ENCODE peak calls at places on chromosomes 6 and 20, in seven cellular contexts. E, M, O, X, Z, D and H are unnamed samples.

GRCh38 chr6:33787336-33787953 is 1.5 kb downstream of the LEMD2 start:
- DNase-seq in O (no peak), E (peak), X (no peak), M (no peak), Z (no peak), D (no peak), H (peak)

GRCh38 chr6:32177182-32177787 is 920 bp upstream of the RNF5 start:
- DNase-seq in M (peak), Z (peak), X (no peak), D (no peak), E (peak), O (no peak), H (no peak)

GRCh38 chr6:138814179-138814834 is 18.4 kb downstream of the ECT2L start:
- DNase-seq in M (no peak), X (no peak), E (no peak), O (no peak), D (peak), Z (no peak), H (peak)

GRCh38 chr6:90459225-90459758 is 127.6 kb downstream of the MAP3K7 start:
- DNase-seq in O (no peak), D (no peak), M (no peak), E (no peak), X (no peak), Z (no peak), H (no peak)

GRCh38 chr6:23600118-23600517 is 525.9 kb upstream of the NRSN1 start:
- DNase-seq in O (no peak), M (no peak), X (no peak), D (no peak), E (no peak), Z (no peak), H (no peak)

GRCh38 chr6:163254341-163254835 is 160.1 kb upstream of the QKI start:
- DNase-seq in Z (no peak), D (no peak), M (no peak), X (no peak), O (no peak), E (no peak), H (no peak)

GRCh38 chr6:168713839-168714238 is 272.9 kb downstream of the SMOC2 start:
- DNase-seq in X (no peak), Z (no peak), M (peak), E (peak), O (peak), D (peak), H (no peak)

GRCh38 chr6:43186706-43187105 is 4.7 kb downstream of the CUL9 start:
- DNase-seq in Z (no peak), E (no peak), X (no peak), D (no peak), M (no peak), O (no peak), H (no peak)

GRCh38 chr6:78611886-78612480 is 255.4 kb upstream of the IRAK1BP1 start:
- DNase-seq in O (no peak), E (peak), Z (no peak), X (no peak), M (peak), D (peak), H (peak)

GRCh38 chr20:62984666-62985065 is 22.1 kb downstream of the BHLHE23 start:
- DNase-seq in D (no peak), Z (no peak), E (no peak), O (no peak), M (no peak), X (no peak), H (no peak)

GRCh38 chr6:83055366-83055964 is 10.2 kb downstream of the UBE3D start:
- DNase-seq in E (peak), O (peak), M (peak), Z (peak), X (no peak), D (peak), H (peak)

GRCh38 chr20:63753381-63753780 is 13.8 kb downstream of the SLC2A4RG start:
- DNase-seq in M (no peak), E (no peak), O (no peak), Z (no peak), X (no peak), D (no peak), H (no peak)

GRCh38 chr20:57548177-57549058 is 12.5 kb upstream of the PCK1 start:
- DNase-seq in Z (no peak), E (no peak), O (no peak), M (no peak), D (no peak), X (no peak), H (no peak)

GRCh38 chr20:57539889-57540288 is 14.9 kb upstream of the CTCFL start:
- DNase-seq in D (no peak), Z (no peak), X (no peak), M (no peak), E (no peak), O (no peak), H (no peak)

GRCh38 chr6:89351632-89352328 is 742 bp downstream of the UBE2J1 start:
- DNase-seq in E (no peak), O (no peak), D (no peak), X (no peak), M (peak), Z (no peak), H (peak)

GRCh38 chr20:56859751-56860366 is 230.8 kb downstream of the TFAP2C start:
- DNase-seq in D (no peak), O (no peak), X (no peak), Z (peak), M (peak), E (no peak), H (no peak)

GRCh38 chr6:154510144-154510905 is at the start of gene CNKSR3:
- DNase-seq in Z (peak), O (peak), X (no peak), D (peak), E (peak), M (peak), H (peak)

GRCh38 chr6:105178110-105178509 is 1.7 kb downstream of the POPDC3 start:
- DNase-seq in E (no peak), X (no peak), Z (no peak), M (no peak), O (no peak), D (no peak), H (no peak)

GRCh38 chr6:108739496-108740330 is 108.5 kb upstream of the ARMC2 start:
- DNase-seq in X (no peak), D (no peak), E (no peak), O (no peak), M (no peak), Z (no peak), H (peak)

DNA sequence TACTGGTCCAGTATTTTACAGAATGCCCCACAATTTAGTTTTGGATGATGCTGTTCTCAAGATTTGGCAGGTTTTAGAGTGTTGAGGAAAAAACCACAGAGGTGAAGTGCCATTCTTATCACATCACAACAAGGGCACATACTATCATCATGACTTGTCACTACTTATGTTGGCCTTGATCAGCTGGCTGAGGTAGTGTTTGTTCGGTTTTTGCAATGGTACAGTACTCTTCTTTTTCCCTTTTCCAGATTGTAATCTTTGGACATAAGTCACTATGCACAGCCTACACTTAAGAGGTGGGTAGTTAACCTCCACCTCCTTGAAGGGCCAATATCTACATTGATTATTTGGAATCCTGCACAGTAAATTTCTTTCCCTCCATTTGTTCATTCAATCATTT is 8.8 kb downstream of the TENT5A start:
- DNase-seq in E (no peak), Z (no peak), O (no peak), D (peak), M (no peak), X (no peak), H (no peak)
- TF ChIP-seq EZH2 in E (no peak), Z (no peak), O (no peak), D (no peak), M (no peak), X (no peak), H (no peak)

DNA sequence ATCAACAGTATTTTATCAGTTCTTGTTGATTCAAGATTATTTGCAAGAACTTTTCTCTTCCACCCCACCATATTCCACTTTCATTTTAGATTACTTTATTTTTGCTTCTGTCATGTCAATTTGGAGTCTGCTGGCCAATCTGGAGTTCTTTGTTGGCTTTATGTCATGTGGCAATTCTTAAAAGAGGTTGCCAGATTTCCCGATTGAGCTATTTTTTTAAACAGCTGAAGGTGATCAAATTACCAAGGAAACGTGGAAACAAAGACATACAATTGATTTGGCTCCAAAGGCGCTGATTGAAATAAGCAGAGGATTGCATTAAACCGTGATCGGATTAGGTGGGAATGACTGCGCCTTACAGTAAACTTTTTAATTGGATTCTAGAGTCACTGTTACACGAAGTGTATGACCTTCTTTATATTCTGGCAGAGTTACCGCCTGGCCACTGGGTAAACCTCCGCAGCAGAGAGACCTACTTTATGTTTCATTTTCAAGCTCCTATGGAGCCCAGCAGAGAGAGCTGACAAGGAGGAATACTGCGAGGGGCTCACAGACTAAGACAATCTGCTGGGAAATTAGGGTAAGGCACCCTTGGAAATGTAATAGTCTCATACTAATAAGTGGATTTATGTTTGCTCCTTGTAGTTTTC is 37.9 kb downstream of the SIM1 start:
- DNase-seq in X (no peak), M (no peak), D (no peak), Z (no peak), E (no peak), O (no peak), H (no peak)
- H2AFZ ChIP-seq in X (no peak), M (peak), D (no peak), Z (peak), E (no peak), O (no peak), H (no peak)

DNA sequence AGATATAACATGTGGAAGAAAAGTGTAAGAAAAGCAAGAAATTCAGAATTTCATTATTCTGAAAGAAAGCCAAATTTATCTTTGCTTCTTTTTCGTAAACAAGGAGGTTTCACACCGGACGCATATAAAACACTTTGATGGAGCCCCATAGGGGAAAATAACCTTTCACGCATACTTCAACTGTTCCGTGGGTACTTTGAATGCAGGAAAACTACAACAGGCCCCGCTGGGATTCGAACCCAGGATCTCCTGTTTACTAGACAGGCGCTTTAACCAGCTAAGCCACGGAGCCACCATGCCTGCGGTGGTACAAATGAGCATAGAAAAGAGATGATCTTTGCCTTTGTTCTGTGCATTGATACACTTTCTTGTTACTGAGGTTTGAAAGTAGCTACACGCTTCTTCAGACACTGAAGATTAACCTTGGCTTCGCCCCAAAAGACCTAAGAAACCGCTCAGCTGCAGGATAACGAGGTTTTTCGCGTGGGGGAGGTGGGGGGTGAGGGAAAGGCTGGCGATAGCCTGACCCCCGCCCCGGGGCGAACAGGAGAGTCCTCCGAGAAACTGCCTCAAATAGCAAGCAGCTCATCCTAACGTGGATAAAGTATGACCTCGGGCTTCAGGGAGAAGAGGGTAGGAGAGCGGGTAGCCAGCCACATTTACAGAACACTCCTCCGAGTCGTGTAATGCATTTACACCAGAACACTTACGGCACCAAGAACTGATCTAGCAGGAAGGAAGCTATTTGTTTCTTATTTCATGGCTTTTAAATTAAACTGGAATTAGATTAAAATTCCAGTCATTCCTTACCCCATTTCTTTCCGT is 5.3 kb upstream of the HMGN4 start:
- DNase-seq in D (peak), Z (peak), O (peak), M (peak), E (peak), X (peak), H (peak)
- TF ChIP-seq POLR2AphosphoS5 in D (no peak), Z (no peak), O (no peak), M (no peak), E (no peak), X (no peak), H (peak)

GRCh38 chr6:125747589-125748533 is 1.6 kb upstream of the HEY2 start:
- DNase-seq in Z (peak), E (peak), D (no peak), O (no peak), X (no peak), M (peak), H (no peak)
- TF ChIP-seq EZH2 in Z (peak), E (no peak), D (peak), O (no peak), X (no peak), M (no peak), H (peak)